ENCODE peak calls at places on chromosomes 11 and 22, in four cellular contexts. M is heart left ventricle, T is heart right ventricle, U is cardiac fibroblast. B is an unnamed sample.

GRCh38 chr11:75495749-75496641 is 29.7 kb downstream of the GDPD5 start:
- DNase-seq in M (no peak), U (no peak), T (no peak), B (no peak)

GRCh38 chr11:11978098-11978637 is 30.3 kb downstream of the DKK3 start:
- DNase-seq in M (peak; percentile 6), U (no peak), T (no peak), B (no peak)

GRCh38 chr11:47566166-47566546 is 757 bp downstream of the PTPMT1 start:
- DNase-seq in M (no peak), T (no peak), U (peak; percentile 18), B (peak; percentile 76)

GRCh38 chr11:129410561-129410960 is 34.9 kb downstream of the BARX2 start:
- DNase-seq in M (no peak), U (no peak), T (no peak), B (no peak)

GRCh38 chr11:15911377-15912044 is 444.8 kb downstream of the SOX6 start:
- DNase-seq in U (peak; percentile 70), T (peak; percentile 40), M (peak; percentile 32), B (no peak)

GRCh38 chr11:130689222-130689908 is 226.9 kb downstream of the SNX19 start:
- DNase-seq in M (no peak), T (no peak), U (peak; percentile 67), B (no peak)

GRCh38 chr11:36010010-36010740 is 66.3 kb downstream of the LDLRAD3 start:
- DNase-seq in U (peak; percentile 63), M (no peak), T (no peak), B (no peak)

GRCh38 chr11:12182650-12183511 is 72.5 kb downstream of the MICAL2 start:
- DNase-seq in T (peak; percentile 74), M (peak; percentile 72), U (peak; percentile 99), B (peak; percentile 81)

GRCh38 chr11:131549099-131549498 is 178.7 kb downstream of the NTM start:
- DNase-seq in U (no peak), M (no peak), T (no peak), B (no peak)

GRCh38 chr11:106369224-106369623 is 291.8 kb downstream of the AASDHPPT start:
- DNase-seq in T (no peak), M (no peak), U (peak; percentile 27), B (no peak)

GRCh38 chr11:47215366-47215925 is 672 bp downstream of the DDB2 start:
- DNase-seq in U (no peak), M (no peak), T (no peak), B (no peak)

GRCh38 chr11:70019576-70020011 is 58.5 kb upstream of the ANO1 start:
- DNase-seq in T (peak; percentile 62), U (peak; percentile 29), M (peak; percentile 63), B (peak; percentile 45)

GRCh38 chr22:42820075-42820763 is 36.9 kb downstream of the ARFGAP3 start:
- DNase-seq in U (peak; percentile 74), T (no peak), M (no peak), B (no peak)

GRCh38 chr11:77470504-77470903 is 3.4 kb downstream of the PAK1 start:
- DNase-seq in M (no peak), U (no peak), T (no peak), B (no peak)

GRCh38 chr11:854601-855342 is 12.1 kb downstream of the TSPAN4 start:
- DNase-seq in M (no peak), T (no peak), U (no peak), B (no peak)

GRCh38 chr22:46003271-46004091 is 26.5 kb upstream of the WNT7B start:
- DNase-seq in U (no peak), M (no peak), T (no peak), B (no peak)

GRCh38 chr22:32322986-32323385 is 34.7 kb upstream of the RFPL3 start:
- DNase-seq in U (no peak), T (no peak), M (no peak), B (peak; percentile 77)

GRCh38 chr22:20222764-20223420 is 45.2 kb downstream of the RTN4R start:
- DNase-seq in M (no peak), T (no peak), U (no peak), B (no peak)

GRCh38 chr11:117057317-117057716 is 40.9 kb downstream of the SIK3 start:
- DNase-seq in M (no peak), U (no peak), T (no peak), B (no peak)

GRCh38 chr11:31863170-31863929 is 52.2 kb upstream of the PAX6 start:
- DNase-seq in T (no peak), U (no peak), M (no peak), B (no peak)

GRCh38 chr22:24585461-24585860 is 7.4 kb downstream of the LRRC75B start:
- DNase-seq in M (no peak), T (no peak), U (no peak), B (no peak)

GRCh38 chr22:48528221-48528915 is 1299.3 kb downstream of the BRD1 start:
- DNase-seq in T (no peak), M (no peak), U (no peak), B (no peak)

GRCh38 chr11:2929880-2930704 is 872 bp upstream of the PHLDA2 start:
- DNase-seq in M (peak; percentile 36), U (peak; percentile 53), T (no peak), B (no peak)

GRCh38 chr11:20934521-20934920 is 265.1 kb downstream of the NELL1 start:
- DNase-seq in U (no peak), M (no peak), T (no peak), B (no peak)

GRCh38 chr11:33168605-33169240 is 7.4 kb upstream of the CSTF3 start:
- DNase-seq in U (no peak), M (no peak), T (no peak), B (no peak)
- H3K4me3 ChIP-seq in U (no peak overlapping the region), M (no peak overlapping the region), T (no peak overlapping the region), B (no peak overlapping the region)

DNA sequence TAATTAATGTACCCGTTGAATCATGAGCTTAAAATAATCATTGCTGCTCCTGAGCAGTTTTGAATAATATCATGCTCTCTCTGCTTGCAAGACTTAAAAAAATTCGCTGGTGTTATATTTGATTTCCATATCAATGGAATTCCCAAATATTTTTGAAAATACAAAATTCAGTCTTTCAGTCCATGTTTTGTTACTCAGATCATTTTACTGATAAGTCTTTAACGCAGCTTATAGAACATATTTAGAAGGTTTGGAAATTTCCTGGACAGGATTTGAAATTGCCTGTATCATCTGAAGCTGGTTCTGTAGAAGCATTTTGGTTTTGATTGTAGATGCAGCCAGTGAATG is 1.9 kb downstream of the BMAL1 start:
- DNase-seq in M (no peak), T (no peak), U (no peak), B (no peak)
- H3K4me3 ChIP-seq in M (no peak overlapping the region), T (peak overlapping the region; percentile 98), U (no peak overlapping the region), B (no peak overlapping the region)

DNA sequence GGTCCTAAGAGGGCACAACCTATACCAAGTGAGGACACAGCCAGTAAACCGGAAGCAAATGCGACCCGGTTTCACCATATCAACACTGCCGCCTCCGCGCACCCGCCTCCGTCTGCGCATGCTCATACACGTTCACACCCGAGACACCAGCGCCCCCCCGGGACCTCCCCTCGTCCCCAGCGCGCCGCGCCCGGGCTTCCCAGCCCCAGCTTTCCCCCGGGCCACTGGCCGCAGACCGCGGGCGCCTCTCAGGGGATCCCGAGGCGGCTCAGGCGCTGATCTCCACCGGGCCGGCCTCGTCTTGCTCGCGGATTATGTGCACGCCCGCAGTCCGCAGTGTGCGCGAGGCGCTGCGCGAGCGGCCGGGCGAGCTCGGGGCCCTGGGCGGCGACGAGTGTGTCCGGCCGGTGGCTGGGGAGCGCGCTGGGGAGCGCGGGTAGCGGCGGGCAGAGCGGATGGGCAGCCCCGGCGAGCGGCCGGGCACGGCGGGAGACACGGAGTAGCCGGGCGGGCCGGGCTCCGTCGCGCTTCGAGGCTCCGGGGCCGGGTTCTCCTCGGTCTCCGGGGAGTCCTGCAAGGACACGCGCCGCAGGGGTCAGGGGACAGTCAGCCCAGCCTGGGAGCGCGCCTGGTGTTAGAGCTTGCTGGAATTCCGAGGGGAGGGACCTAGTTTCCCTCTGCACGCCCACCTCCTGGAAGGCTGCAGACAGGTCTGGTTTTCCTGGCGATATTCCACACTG is 2.0 kb downstream of the HEPN1 start:
- DNase-seq in T (peak; percentile 86), U (peak; percentile 66), M (peak; percentile 87), B (peak; percentile 44)
- H3K4me3 ChIP-seq in T (peak overlapping the region; percentile 57), U (no peak overlapping the region), M (peak overlapping the region; percentile 55), B (peak overlapping the region; percentile 19)

GRCh38 chr11:58926251-58926650 is 13.0 kb upstream of the GLYATL1 start:
- DNase-seq in U (peak; percentile 27), T (no peak), M (no peak), B (no peak)

GRCh38 chr11:58924230-58924629 is 15.1 kb upstream of the GLYATL1 start:
- DNase-seq in M (no peak), T (no peak), U (no peak), B (no peak)

GRCh38 chr11:58922475-58922874 is 16.8 kb upstream of the GLYATL1 start:
- DNase-seq in M (no peak), T (no peak), U (no peak), B (peak; percentile 31)

GRCh38 chr11:58921778-58922390 is 17.4 kb upstream of the GLYATL1 start:
- DNase-seq in T (no peak), U (no peak), M (no peak), B (no peak)

DNA sequence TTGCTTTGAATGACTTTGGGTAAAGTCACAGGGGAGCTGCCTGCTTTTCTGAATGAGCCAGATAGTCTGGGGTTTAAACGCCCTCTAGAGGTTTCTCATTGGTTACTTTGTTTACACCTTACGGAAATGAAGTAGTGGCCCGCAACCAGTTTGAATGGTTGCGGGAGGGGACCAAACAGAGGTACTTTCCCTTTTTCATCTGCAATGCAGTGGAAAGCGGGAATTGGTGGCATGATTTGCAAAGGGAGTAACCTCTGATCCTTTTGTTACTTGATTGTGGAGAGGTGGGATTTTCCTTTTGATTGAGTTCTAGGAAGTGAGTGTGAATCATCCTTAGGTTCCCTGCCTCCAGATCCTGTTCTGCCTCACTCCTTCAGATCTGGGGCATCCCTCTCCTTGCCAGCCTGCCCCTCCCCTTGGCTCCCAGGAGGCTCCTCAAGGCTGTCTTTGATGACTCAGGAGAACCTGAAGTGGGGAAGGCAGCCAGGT is 15.9 kb upstream of the GLYATL1 start:
- DNase-seq in U (peak; percentile 57), T (no peak), M (no peak), B (peak; percentile 39)
- H3K4me3 ChIP-seq in U (no peak overlapping the region), T (no peak overlapping the region), M (no peak overlapping the region), B (no peak overlapping the region)

GRCh38 chr22:37803195-37803635 is 4.5 kb upstream of the GCAT start:
- DNase-seq in U (no peak), T (no peak), M (no peak), B (no peak)
- H3K4me3 ChIP-seq in U (no peak overlapping the region), T (peak overlapping the region; percentile 63), M (peak overlapping the region; percentile 69), B (no peak overlapping the region)

GRCh38 chr11:63609536-63609935 is 4.7 kb downstream of the PLAAT3 start:
- DNase-seq in U (no peak), T (peak; percentile 56), M (peak; percentile 38), B (no peak)

GRCh38 chr11:63608353-63609345 is 5.6 kb downstream of the PLAAT3 start:
- DNase-seq in M (no peak), T (no peak), U (peak; percentile 86), B (peak; percentile 48)

GRCh38 chr11:63610604-63611394 is 3.4 kb downstream of the PLAAT3 start:
- DNase-seq in T (peak; percentile 23), U (peak; percentile 9), M (peak; percentile 39), B (no peak)

GRCh38 chr11:63611395-63611747 is 2.9 kb downstream of the PLAAT3 start:
- DNase-seq in U (no peak), T (no peak), M (no peak), B (no peak)

GRCh38 chr11:63609971-63610580 is 4.2 kb downstream of the PLAAT3 start:
- DNase-seq in U (no peak), M (no peak), T (no peak), B (no peak)
- H3K4me3 ChIP-seq in U (no peak overlapping the region), M (no peak overlapping the region), T (no peak overlapping the region), B (no peak overlapping the region)

B was measured in lower leg skin.